ENCODE peak calls at places on chromosomes 16 and 17, in nine cellular contexts. X is bronchial epithelial cell; J is heart left ventricle; N is ELR; Z is left ventricle myocardium inferior; K is neural crest cell; W is esophagus squamous epithelium; O is T-helper 22 cell; R is activated T-cell treated with anti-CD3 and anti-CD28 coated beads, Interleukin-2, amount 50 U/mL, for 72 hours. I is an unnamed sample.

GRCh38 chr16:57041182-57042156 is 50.9 kb upstream of the CPNE2 start:
- DNase-seq in X (no peak), J (no peak), N (no peak), Z (no peak), K (no peak), W (no peak), O (peak), R (peak), I (peak)

GRCh38 chr17:37557482-37557881 is 51.7 kb downstream of the SYNRG start:
- DNase-seq in X (no peak), J (no peak), N (no peak), Z (no peak), K (no peak), W (no peak), O (no peak), R (no peak), I (no peak)

GRCh38 chr16:66950971-66951790 is 9.9 kb upstream of the CES3 start:
- DNase-seq in X (peak), J (no peak), N (no peak), Z (no peak), K (no peak), W (no peak), O (no peak), R (no peak), I (no peak)

GRCh38 chr16:57406881-57407280 is 2.3 kb downstream of the CCL17 start:
- DNase-seq in X (no peak), J (no peak), N (no peak), Z (no peak), K (no peak), W (no peak), O (no peak), R (no peak), I (no peak)

GRCh38 chr16:15829460-15829859 is 27.4 kb downstream of the MYH11 start:
- DNase-seq in X (no peak), J (peak), N (no peak), Z (peak), K (no peak), W (no peak), O (no peak), R (no peak), I (no peak)

GRCh38 chr17:76841776-76842405 is 26.3 kb upstream of the MGAT5B start:
- DNase-seq in X (no peak), J (no peak), N (no peak), Z (no peak), K (no peak), W (no peak), O (no peak), R (no peak), I (no peak)

GRCh38 chr16:57815987-57816745 is 13.9 kb upstream of the KIFC3 start:
- DNase-seq in X (peak), J (peak), N (peak), Z (peak), K (no peak), W (peak), O (no peak), R (peak), I (no peak)

GRCh38 chr17:28745052-28745776 is 1.4 kb downstream of the TRAF4 start:
- DNase-seq in X (peak), J (no peak), N (peak), Z (no peak), K (peak), W (no peak), O (no peak), R (peak), I (no peak)

GRCh38 chr17:19996502-19996901 is 12.7 kb upstream of the SPECC1 start:
- DNase-seq in X (peak), J (no peak), N (no peak), Z (no peak), K (no peak), W (no peak), O (no peak), R (no peak), I (no peak)

GRCh38 chr17:39867084-39867890 is 715 bp upstream of the ZPBP2 start:
- DNase-seq in X (no peak), J (no peak), N (no peak), Z (no peak), K (no peak), W (no peak), O (peak), R (peak), I (peak)

GRCh38 chr17:79804856-79805696 is 8.2 kb upstream of the CBX8 start:
- DNase-seq in X (no peak), J (no peak), N (no peak), Z (no peak), K (no peak), W (no peak), O (no peak), R (no peak), I (no peak)

GRCh38 chr16:47019563-47019962 is 46.1 kb upstream of the DNAJA2 start:
- DNase-seq in X (peak), J (no peak), N (peak), Z (no peak), K (no peak), W (no peak), O (no peak), R (no peak), I (no peak)

GRCh38 chr17:8020776-8021564 is 17.9 kb upstream of the ALOX15B start:
- DNase-seq in X (no peak), J (no peak), N (no peak), Z (no peak), K (no peak), W (no peak), O (no peak), R (no peak), I (no peak)

GRCh38 chr16:88424536-88425230 is 28.4 kb upstream of the ZFPM1 start:
- DNase-seq in X (peak), J (no peak), N (no peak), Z (no peak), K (no peak), W (no peak), O (no peak), R (no peak), I (no peak)

GRCh38 chr16:57693539-57693938 is 1.1 kb upstream of the DRC7 start:
- DNase-seq in X (no peak), J (no peak), N (no peak), Z (no peak), K (no peak), W (no peak), O (no peak), R (no peak), I (no peak)

GRCh38 chr17:79844869-79845600 is 5.8 kb upstream of the CBX4 start:
- DNase-seq in X (no peak), J (peak), N (peak), Z (peak), K (peak), W (no peak), O (no peak), R (peak), I (peak)

GRCh38 chr17:19937522-19937921 is 40.1 kb downstream of the AKAP10 start:
- DNase-seq in X (no peak), J (no peak), N (no peak), Z (no peak), K (no peak), W (no peak), O (no peak), R (no peak), I (no peak)

GRCh38 chr16:70653809-70654771 is 7.7 kb downstream of the IL34 start:
- DNase-seq in X (peak), J (no peak), N (peak), Z (peak), K (peak), W (no peak), O (peak), R (peak), I (peak)

GRCh38 chr17:49583889-49584288 is 8.2 kb downstream of the NXPH3 start:
- DNase-seq in X (no peak), J (no peak), N (no peak), Z (no peak), K (no peak), W (no peak), O (no peak), R (no peak), I (no peak)

GRCh38 chr16:46763147-46763546 is 15.0 kb upstream of the MYLK3 start:
- DNase-seq in X (peak), J (peak), N (no peak), Z (peak), K (no peak), W (no peak), O (no peak), R (no peak), I (no peak)

GRCh38 chr17:77391668-77392375 is 251.1 kb downstream of the SEC14L1 start:
- DNase-seq in X (peak), J (no peak), N (peak), Z (peak), K (no peak), W (no peak), O (no peak), R (peak), I (no peak)

GRCh38 chr16:28098171-28098958 is 34.9 kb upstream of the GSG1L start:
- DNase-seq in X (no peak), J (peak), N (no peak), Z (no peak), K (no peak), W (no peak), O (no peak), R (no peak), I (no peak)

GRCh38 chr16:8818499-8819270 is 21.0 kb downstream of the PMM2 start:
- DNase-seq in X (no peak), J (no peak), N (no peak), Z (no peak), K (no peak), W (no peak), O (no peak), R (no peak), I (no peak)

GRCh38 chr17:60463157-60463820 is 41.0 kb downstream of the CHCT1 start:
- DNase-seq in X (no peak), J (no peak), N (no peak), Z (no peak), K (no peak), W (no peak), O (no peak), R (no peak), I (no peak)

GRCh38 chr16:25126820-25127232 is 15.3 kb downstream of the LCMT1 start:
- DNase-seq in X (peak), J (no peak), N (peak), Z (no peak), K (no peak), W (no peak), O (no peak), R (peak), I (no peak)

GRCh38 chr17:36980281-36980761 is 31.6 kb downstream of the AATF start:
- DNase-seq in X (peak), J (no peak), N (no peak), Z (no peak), K (no peak), W (no peak), O (no peak), R (no peak), I (no peak)

GRCh38 chr17:4938670-4939553 is 934 bp downstream of the SLC25A11 start:
- DNase-seq in X (no peak), J (peak), N (peak), Z (no peak), K (no peak), W (no peak), O (no peak), R (no peak), I (no peak)

GRCh38 chr16:56246051-56246817 is 54.9 kb downstream of the GNAO1 start:
- DNase-seq in X (peak), J (no peak), N (peak), Z (no peak), K (no peak), W (no peak), O (no peak), R (no peak), I (no peak)

GRCh38 chr16:88455610-88456355 is 2.7 kb downstream of the ZFPM1 start:
- DNase-seq in X (peak), J (no peak), N (peak), Z (no peak), K (peak), W (no peak), O (peak), R (peak), I (peak)

GRCh38 chr17:38428643-38429371 is 543 bp downstream of the ARHGAP23 start:
- DNase-seq in X (no peak), J (peak), N (peak), Z (peak), K (no peak), W (no peak), O (no peak), R (peak), I (no peak)

GRCh38 chr16:67158637-67159600 is 790 bp downstream of the TRADD start:
- DNase-seq in X (peak), J (no peak), N (peak), Z (peak), K (no peak), W (no peak), O (peak), R (peak), I (peak)

GRCh38 chr16:71847096-71847495 is 1.3 kb downstream of the ATXN1L start:
- DNase-seq in X (no peak), J (no peak), N (no peak), Z (no peak), K (no peak), W (no peak), O (no peak), R (no peak), I (no peak)

GRCh38 chr16:73226675-73227074 is 178.7 kb upstream of the ZFHX3 start:
- DNase-seq in X (no peak), J (no peak), N (no peak), Z (no peak), K (no peak), W (no peak), O (no peak), R (no peak), I (no peak)

GRCh38 chr17:63792055-63792729 is 18.2 kb downstream of the DDX42 start:
- DNase-seq in X (peak), J (no peak), N (no peak), Z (no peak), K (no peak), W (no peak), O (no peak), R (no peak), I (no peak)

GRCh38 chr17:44830359-44831269 is 527 bp upstream of the GJC1 start:
- DNase-seq in X (no peak), J (no peak), N (peak), Z (no peak), K (peak), W (no peak), O (no peak), R (peak), I (peak)

I was measured in activated B cell treated with CpG ODN at 0.5 μM for 24 hours.